ENCODE peak calls at places on chromosome 18, in four cellular contexts. N is HCT116, F is adipocyte, M is body of pancreas. T is an unnamed sample. For H3K4me1 and H3K36me3, the result is how much of the 10 kb centered on the place peaks cover.

GRCh38 chr18:35588995-35589394 is 7.5 kb downstream of the GALNT1 start:
- DNase-seq in N (no peak), F (no peak), M (no peak), T (no peak)

GRCh38 chr18:23038712-23039111 is 96.6 kb upstream of the CABLES1 start:
- DNase-seq in N (no peak), F (peak), M (no peak), T (no peak)

GRCh38 chr18:23136326-23137092 is 1.2 kb downstream of the CABLES1 start:
- DNase-seq in N (no peak), F (peak), M (peak), T (peak)

GRCh38 chr18:54679318-54680149 is 88.5 kb downstream of the DYNAP start:
- DNase-seq in N (peak), F (peak), M (no peak), T (no peak)

GRCh38 chr18:34531110-34531509 is 179.0 kb upstream of the DTNA start:
- DNase-seq in N (no peak), F (no peak), M (no peak), T (no peak)

GRCh38 chr18:78542204-78542603 is 437.4 kb upstream of the SALL3 start:
- DNase-seq in N (no peak), F (no peak), M (peak), T (no peak)

GRCh38 chr18:22300665-22301636 is 116.8 kb downstream of the CTAGE1 start:
- DNase-seq in N (no peak), F (peak), M (no peak), T (no peak)

GRCh38 chr18:71665131-71665530 is 879.0 kb downstream of the CBLN2 start:
- DNase-seq in N (no peak), F (no peak), M (no peak), T (no peak)

GRCh38 chr18:13377496-13377895 is 158.9 kb downstream of the LDLRAD4 start:
- DNase-seq in N (no peak), F (no peak), M (no peak), T (no peak)

GRCh38 chr18:77765468-77765867 is 515.8 kb downstream of the GALR1 start:
- DNase-seq in N (no peak), F (no peak), M (peak), T (peak)

GRCh38 chr18:78984941-78985784 is 5.5 kb downstream of the SALL3 start:
- DNase-seq in N (no peak), F (no peak), M (peak), T (no peak)

GRCh38 chr18:75418293-75418692 is 9.2 kb downstream of the SMIM21 start:
- DNase-seq in N (no peak), F (no peak), M (no peak), T (no peak)

GRCh38 chr18:27662537-27662936 is 477.4 kb upstream of the CHST9 start:
- DNase-seq in N (no peak), F (no peak), M (no peak), T (no peak)
- H3K4me1 ChIP-seq in N (under half), F (under half), M (under half), T (under half)

GRCh38 chr18:45900623-45901022 is 66.5 kb downstream of the EPG5 start:
- DNase-seq in N (no peak), F (no peak), M (no peak), T (no peak)

GRCh38 chr18:45896991-45897390 is 70.1 kb downstream of the EPG5 start:
- DNase-seq in N (no peak), F (no peak), M (no peak), T (no peak)

GRCh38 chr18:45896452-45896851 is 70.7 kb downstream of the EPG5 start:
- DNase-seq in N (no peak), F (no peak), M (no peak), T (no peak)

DNA sequence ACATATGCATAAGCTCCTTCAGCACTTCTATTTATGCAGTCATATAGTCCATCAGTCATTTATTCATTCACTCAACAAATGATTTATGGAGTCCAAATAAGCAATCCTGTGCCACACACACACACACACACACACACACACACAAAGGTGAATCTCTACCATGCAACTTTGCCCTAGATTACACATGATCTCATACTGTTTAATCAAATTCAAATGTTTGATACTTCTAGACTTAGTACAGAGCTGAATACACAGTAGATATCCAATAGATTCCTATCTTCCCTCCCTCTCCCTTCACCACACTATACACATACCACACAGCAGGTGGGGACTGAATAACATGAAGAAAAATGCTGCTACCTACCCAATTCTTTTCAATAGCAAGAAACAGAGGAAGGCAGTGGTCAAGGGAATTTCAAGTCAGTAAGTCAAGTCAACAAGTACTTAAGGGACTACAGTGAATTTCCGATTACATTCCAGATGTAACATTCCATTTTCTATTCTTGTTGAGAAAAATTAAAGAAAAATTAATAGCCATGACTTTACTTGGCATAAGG is 65.4 kb downstream of the EPG5 start:
- DNase-seq in N (no peak), F (no peak), M (no peak), T (no peak)
- H3K36me3 ChIP-seq in N (under half), F (half or more), M (under half), T (under half)

GRCh38 chr18:4405965-4406364 is 49.1 kb downstream of the DLGAP1 start:
- DNase-seq in N (no peak), F (no peak), M (no peak), T (no peak)
- H3K4me1 ChIP-seq in N (under half), F (under half), M (under half), T (under half)

GRCh38 chr18:7020995-7021777 is 96.4 kb downstream of the LAMA1 start:
- DNase-seq in N (no peak), F (peak), M (no peak), T (no peak)
- H3K36me3 ChIP-seq in N (under half), F (under half), M (under half), T (under half)

DNA sequence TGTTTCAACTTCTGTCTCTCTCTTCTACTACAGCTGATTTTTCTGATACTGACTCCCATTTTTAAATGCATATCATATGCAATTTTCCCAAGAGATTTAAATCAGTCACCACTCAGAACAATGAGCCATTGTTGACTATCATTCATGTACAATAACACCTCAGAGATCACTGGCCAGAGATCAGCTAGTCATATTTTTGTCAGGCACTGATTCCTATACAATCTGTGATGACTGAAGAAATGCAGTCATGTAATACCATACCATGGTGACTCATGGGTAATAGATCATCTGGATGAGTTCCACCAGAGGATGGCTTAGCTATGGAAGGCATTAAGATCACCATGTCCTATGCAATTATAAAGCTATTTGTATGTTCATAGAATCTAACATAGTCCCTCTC is 285.7 kb upstream of the DCC start:
- DNase-seq in N (no peak), F (no peak), M (no peak), T (no peak)
- H3K4me1 ChIP-seq in N (under half), F (under half), M (under half), T (under half)

GRCh38 chr18:11412790-11413189 is 196.6 kb upstream of the SLC35G4 start:
- DNase-seq in N (no peak), F (no peak), M (no peak), T (no peak)
- H3K36me3 ChIP-seq in N (under half), F (under half), M (under half), T (under half)

GRCh38 chr18:9105420-9105819 is 2.9 kb downstream of the NDUFV2 start:
- DNase-seq in N (no peak), F (no peak), M (no peak), T (no peak)
- H3K4me1 ChIP-seq in N (under half), F (half or more), M (half or more), T (under half)

T was measured in ovary.